ENCODE peak calls at places on chromosome 10, in five cellular contexts. One of them, this sample, is unnamed.

GRCh38 chr10:58943234-58943633 is 233.2 kb upstream of the PHYHIPL start:
- DNase-seq in sigmoid colon: no peak
- DNase-seq in HCT116: no peak
- DNase-seq in prostate gland: no peak
- DNase-seq in spleen: no peak
- DNase-seq in this sample: no peak

GRCh38 chr10:129483427-129484010 is 16.5 kb downstream of the MGMT start:
- DNase-seq in sigmoid colon: no peak
- DNase-seq in HCT116: no peak
- DNase-seq in prostate gland: no peak
- DNase-seq in spleen: no peak
- DNase-seq in this sample: no peak

GRCh38 chr10:15482168-15482567 is 111.1 kb upstream of the FAM171A1 start:
- DNase-seq in sigmoid colon: no peak
- DNase-seq in HCT116: no peak
- DNase-seq in prostate gland: no peak
- DNase-seq in spleen: no peak
- DNase-seq in this sample: no peak

GRCh38 chr10:36086976-36087726 is 445.1 kb upstream of the FZD8 start:
- DNase-seq in sigmoid colon: no peak
- DNase-seq in HCT116: no peak
- DNase-seq in prostate gland: no peak
- DNase-seq in spleen: no peak
- DNase-seq in this sample: no peak

GRCh38 chr10:68594405-68594804 is 34.3 kb downstream of the TET1 start:
- DNase-seq in sigmoid colon: no peak
- DNase-seq in HCT116: peak
- DNase-seq in prostate gland: no peak
- DNase-seq in spleen: no peak
- DNase-seq in this sample: no peak

GRCh38 chr10:34297551-34298370 is 517.3 kb downstream of the PARD3 start:
- DNase-seq in sigmoid colon: no peak
- DNase-seq in HCT116: no peak
- DNase-seq in prostate gland: no peak
- DNase-seq in spleen: no peak
- DNase-seq in this sample: no peak

GRCh38 chr10:47421057-47421952 is 37.2 kb upstream of the ZNF488 start:
- DNase-seq in sigmoid colon: no peak
- DNase-seq in HCT116: peak
- DNase-seq in prostate gland: no peak
- DNase-seq in spleen: peak
- DNase-seq in this sample: no peak

GRCh38 chr10:2980116-2980515 is 87.2 kb upstream of the PFKP start:
- DNase-seq in sigmoid colon: no peak
- DNase-seq in HCT116: no peak
- DNase-seq in prostate gland: no peak
- DNase-seq in spleen: no peak
- DNase-seq in this sample: no peak

GRCh38 chr10:91694170-91694794 is 61.4 kb upstream of the PPP1R3C start:
- DNase-seq in sigmoid colon: no peak
- DNase-seq in HCT116: peak
- DNase-seq in prostate gland: no peak
- DNase-seq in spleen: no peak
- DNase-seq in this sample: peak

GRCh38 chr10:42149027-42149700 is 489.2 kb downstream of the ZNF33B start:
- DNase-seq in sigmoid colon: no peak
- DNase-seq in HCT116: no peak
- DNase-seq in prostate gland: peak
- DNase-seq in spleen: peak
- DNase-seq in this sample: no peak

GRCh38 chr10:112752268-112752667 is 197.8 kb upstream of the TCF7L2 start:
- DNase-seq in sigmoid colon: no peak
- DNase-seq in HCT116: no peak
- DNase-seq in prostate gland: no peak
- DNase-seq in spleen: no peak
- DNase-seq in this sample: no peak

GRCh38 chr10:65194131-65194530 is 1672.9 kb downstream of the REEP3 start:
- DNase-seq in sigmoid colon: no peak
- DNase-seq in HCT116: no peak
- DNase-seq in prostate gland: no peak
- DNase-seq in spleen: no peak
- DNase-seq in this sample: no peak

GRCh38 chr10:73577788-73578187 is 13.4 kb downstream of the USP54 start:
- DNase-seq in sigmoid colon: peak
- DNase-seq in HCT116: no peak
- DNase-seq in prostate gland: peak
- DNase-seq in spleen: no peak
- DNase-seq in this sample: no peak

GRCh38 chr10:11437391-11438241 is 173.8 kb downstream of the USP6NL start:
- DNase-seq in sigmoid colon: no peak
- DNase-seq in HCT116: no peak
- DNase-seq in prostate gland: no peak
- DNase-seq in spleen: no peak
- DNase-seq in this sample: no peak

GRCh38 chr10:79185067-79185774 is 116.5 kb downstream of the ZMIZ1 start:
- DNase-seq in sigmoid colon: no peak
- DNase-seq in HCT116: no peak
- DNase-seq in prostate gland: no peak
- DNase-seq in spleen: no peak
- DNase-seq in this sample: no peak

GRCh38 chr10:85177767-85178166 is 849.4 kb downstream of the CCSER2 start:
- DNase-seq in sigmoid colon: no peak
- DNase-seq in HCT116: no peak
- DNase-seq in prostate gland: no peak
- DNase-seq in spleen: no peak
- DNase-seq in this sample: no peak

GRCh38 chr10:61781969-61782403 is 119.3 kb downstream of the CABCOCO1 start:
- DNase-seq in sigmoid colon: no peak
- DNase-seq in HCT116: no peak
- DNase-seq in prostate gland: no peak
- DNase-seq in spleen: no peak
- DNase-seq in this sample: no peak

GRCh38 chr10:92419740-92420553 is 129.0 kb downstream of the MARCHF5 start:
- DNase-seq in sigmoid colon: peak
- DNase-seq in HCT116: no peak
- DNase-seq in prostate gland: no peak
- DNase-seq in spleen: peak
- DNase-seq in this sample: no peak

GRCh38 chr10:76393875-76394706 is 962.7 kb downstream of the LRMDA start:
- DNase-seq in sigmoid colon: no peak
- DNase-seq in HCT116: no peak
- DNase-seq in prostate gland: peak
- DNase-seq in spleen: no peak
- DNase-seq in this sample: no peak

GRCh38 chr10:42980553-42981357 is 96.1 kb upstream of the RET start:
- DNase-seq in sigmoid colon: peak
- DNase-seq in HCT116: no peak
- DNase-seq in prostate gland: no peak
- DNase-seq in spleen: peak
- DNase-seq in this sample: no peak

GRCh38 chr10:20085115-20085514 is 268.9 kb downstream of the PLXDC2 start:
- DNase-seq in sigmoid colon: no peak
- DNase-seq in HCT116: no peak
- DNase-seq in prostate gland: no peak
- DNase-seq in spleen: no peak
- DNase-seq in this sample: no peak

GRCh38 chr10:6109444-6109775 is 20.6 kb downstream of the RBM17 start:
- DNase-seq in sigmoid colon: no peak
- DNase-seq in HCT116: no peak
- DNase-seq in prostate gland: no peak
- DNase-seq in spleen: no peak
- DNase-seq in this sample: no peak

GRCh38 chr10:52074505-52074904 is 239.6 kb upstream of the DKK1 start:
- DNase-seq in sigmoid colon: no peak
- DNase-seq in HCT116: no peak
- DNase-seq in prostate gland: no peak
- DNase-seq in spleen: no peak
- DNase-seq in this sample: no peak

GRCh38 chr10:18402766-18403346 is 248.5 kb downstream of the NSUN6 start:
- DNase-seq in sigmoid colon: no peak
- DNase-seq in HCT116: no peak
- DNase-seq in prostate gland: no peak
- DNase-seq in spleen: no peak
- DNase-seq in this sample: no peak

GRCh38 chr10:92678196-92678595 is 11.6 kb upstream of the HHEX start:
- DNase-seq in sigmoid colon: no peak
- DNase-seq in HCT116: no peak
- DNase-seq in prostate gland: no peak
- DNase-seq in spleen: no peak
- DNase-seq in this sample: no peak

GRCh38 chr10:113000876-113001598 is 51.0 kb downstream of the TCF7L2 start:
- DNase-seq in sigmoid colon: no peak
- DNase-seq in HCT116: no peak
- DNase-seq in prostate gland: peak
- DNase-seq in spleen: no peak
- DNase-seq in this sample: no peak

GRCh38 chr10:65618125-65618524 is 1307.7 kb upstream of the LRRTM3 start:
- DNase-seq in sigmoid colon: no peak
- DNase-seq in HCT116: no peak
- DNase-seq in prostate gland: no peak
- DNase-seq in spleen: no peak
- DNase-seq in this sample: no peak

GRCh38 chr10:128571071-128571470 is 444.8 kb upstream of the MKI67 start:
- DNase-seq in sigmoid colon: no peak
- DNase-seq in HCT116: no peak
- DNase-seq in prostate gland: no peak
- DNase-seq in spleen: no peak
- DNase-seq in this sample: no peak

GRCh38 chr10:44281089-44281613 is 103.7 kb downstream of the CXCL12 start:
- DNase-seq in sigmoid colon: peak
- DNase-seq in HCT116: no peak
- DNase-seq in prostate gland: no peak
- DNase-seq in spleen: no peak
- DNase-seq in this sample: no peak

GRCh38 chr10:69515699-69516547 is 57.3 kb downstream of the NEUROG3 start:
- DNase-seq in sigmoid colon: peak
- DNase-seq in HCT116: peak
- DNase-seq in prostate gland: peak
- DNase-seq in spleen: peak
- DNase-seq in this sample: peak

GRCh38 chr10:43070121-43071085 is 6.5 kb upstream of the RET start:
- DNase-seq in sigmoid colon: no peak
- DNase-seq in HCT116: no peak
- DNase-seq in prostate gland: no peak
- DNase-seq in spleen: peak
- DNase-seq in this sample: no peak

GRCh38 chr10:72250666-72251065 is 23.1 kb upstream of the DDIT4 start:
- DNase-seq in sigmoid colon: peak
- DNase-seq in HCT116: no peak
- DNase-seq in prostate gland: peak
- DNase-seq in spleen: peak
- DNase-seq in this sample: no peak

GRCh38 chr10:79142064-79142491 is 73.3 kb downstream of the ZMIZ1 start:
- DNase-seq in sigmoid colon: peak
- DNase-seq in HCT116: no peak
- DNase-seq in prostate gland: no peak
- DNase-seq in spleen: no peak
- DNase-seq in this sample: no peak

GRCh38 chr10:16673443-16673842 is 143.8 kb downstream of the RSU1 start:
- DNase-seq in sigmoid colon: no peak
- DNase-seq in HCT116: no peak
- DNase-seq in prostate gland: no peak
- DNase-seq in spleen: no peak
- DNase-seq in this sample: no peak

GRCh38 chr10:72682626-72683025 is 9.3 kb upstream of the MCU start:
- DNase-seq in sigmoid colon: no peak
- DNase-seq in HCT116: no peak
- DNase-seq in prostate gland: no peak
- DNase-seq in spleen: no peak
- DNase-seq in this sample: no peak

GRCh38 chr10:31071232-31071999 is 39.8 kb upstream of the ZNF438 start:
- DNase-seq in sigmoid colon: no peak
- DNase-seq in HCT116: no peak
- DNase-seq in prostate gland: no peak
- DNase-seq in spleen: no peak
- DNase-seq in this sample: no peak

DNA sequence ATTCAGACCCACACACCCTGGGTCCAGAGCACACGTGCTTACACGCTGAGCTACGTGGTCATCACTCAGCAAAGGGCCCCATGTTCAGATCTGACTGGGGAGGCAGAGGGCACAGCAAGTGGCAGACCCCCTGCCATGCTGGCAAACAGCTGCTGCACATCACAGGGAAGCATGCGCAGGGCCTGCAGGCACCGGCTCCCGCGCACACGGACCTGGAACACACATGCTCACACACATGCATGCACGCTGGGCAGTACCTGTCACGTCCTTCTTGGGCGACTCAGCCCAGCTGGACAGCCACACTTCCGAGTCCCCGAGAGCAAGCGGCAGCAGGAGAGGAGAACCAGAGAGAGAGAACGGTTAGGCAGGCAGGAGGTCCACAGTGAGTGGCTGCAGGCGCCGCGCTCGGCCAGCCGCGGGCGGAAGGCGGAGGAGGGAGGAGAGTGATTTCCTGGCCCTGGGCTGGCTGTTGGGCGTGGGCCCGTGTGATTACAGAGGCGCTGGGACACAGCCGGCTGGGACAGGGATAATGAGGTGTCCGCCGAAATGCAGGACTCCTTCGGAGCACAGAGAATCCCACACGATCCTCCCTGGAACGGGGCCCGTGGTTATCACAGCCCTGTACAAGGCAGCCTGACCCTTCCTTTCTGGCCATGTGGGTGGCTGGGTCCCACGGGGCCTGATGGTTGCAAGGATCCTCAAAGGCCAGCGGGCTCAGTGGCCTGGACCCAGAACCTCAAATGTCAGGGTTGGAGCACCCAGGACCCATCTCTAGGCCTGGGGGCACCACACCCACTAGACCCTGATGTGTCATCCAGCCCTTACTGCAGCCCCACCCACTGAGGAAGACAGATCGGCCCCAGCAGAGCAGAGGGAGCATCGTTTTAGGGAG is 175.1 kb downstream of the NEURL1 start:
- DNase-seq in sigmoid colon: peak
- DNase-seq in HCT116: no peak
- DNase-seq in prostate gland: no peak
- DNase-seq in spleen: peak
- DNase-seq in this sample: no peak
- TF ChIP-seq POLR2AphosphoS5 in sigmoid colon: no peak
- TF ChIP-seq POLR2AphosphoS5 in HCT116: no peak
- TF ChIP-seq POLR2AphosphoS5 in prostate gland: no peak
- TF ChIP-seq POLR2AphosphoS5 in spleen: peak
- TF ChIP-seq POLR2AphosphoS5 in this sample: no peak

GRCh38 chr10:102917962-102918816 is at the start of gene CNNM2:
- DNase-seq in sigmoid colon: peak
- DNase-seq in HCT116: peak
- DNase-seq in prostate gland: peak
- DNase-seq in spleen: peak
- DNase-seq in this sample: peak
- TF ChIP-seq POLR2AphosphoS5 in sigmoid colon: peak
- TF ChIP-seq POLR2AphosphoS5 in HCT116: peak
- TF ChIP-seq POLR2AphosphoS5 in prostate gland: peak
- TF ChIP-seq POLR2AphosphoS5 in spleen: peak
- TF ChIP-seq POLR2AphosphoS5 in this sample: peak

GRCh38 chr10:75191821-75192568 is 18.6 kb upstream of the VDAC2 start:
- DNase-seq in sigmoid colon: peak
- DNase-seq in HCT116: no peak
- DNase-seq in prostate gland: peak
- DNase-seq in spleen: no peak
- DNase-seq in this sample: no peak
- TF ChIP-seq POLR2AphosphoS5 in sigmoid colon: peak
- TF ChIP-seq POLR2AphosphoS5 in HCT116: no peak
- TF ChIP-seq POLR2AphosphoS5 in prostate gland: peak
- TF ChIP-seq POLR2AphosphoS5 in spleen: no peak
- TF ChIP-seq POLR2AphosphoS5 in this sample: no peak

GRCh38 chr10:132464256-132465192 is 67.5 kb downstream of the PWWP2B start:
- DNase-seq in sigmoid colon: peak
- DNase-seq in HCT116: no peak
- DNase-seq in prostate gland: peak
- DNase-seq in spleen: peak
- DNase-seq in this sample: no peak
- TF ChIP-seq POLR2AphosphoS5 in sigmoid colon: peak
- TF ChIP-seq POLR2AphosphoS5 in HCT116: no peak
- TF ChIP-seq POLR2AphosphoS5 in prostate gland: peak
- TF ChIP-seq POLR2AphosphoS5 in spleen: no peak
- TF ChIP-seq POLR2AphosphoS5 in this sample: no peak